ENCODE peak calls at places on chromosomes 6 and 20, in eight cellular contexts. C is ascending aorta, A is transverse colon, X is DND-41, R is fibroblast of lung, O is lower lobe of right lung, D is astrocyte, Z is psoas muscle. K is an unnamed sample.

GRCh38 chr20:23092409-23092756 is 6.3 kb upstream of the CD93 start:
- DNase-seq in C (no peak), A (no peak), X (no peak), O (no peak), D (peak; percentile 24), Z (no peak), R (peak; percentile 43), K (no peak)

GRCh38 chr6:85641916-85642773 is 541 bp downstream of the SYNCRIP start:
- DNase-seq in Z (peak; percentile 63), C (peak; percentile 82), A (peak; percentile 54), D (no peak), R (peak; percentile 55), O (peak; percentile 88), X (peak; percentile 71), K (peak; percentile 50)

GRCh38 chr6:54595844-54596243 is 250.7 kb upstream of the FAM83B start:
- DNase-seq in Z (no peak), X (no peak), O (no peak), R (peak; percentile 11), C (no peak), D (no peak), A (no peak), K (no peak)

GRCh38 chr6:37884548-37884947 is 65.0 kb downstream of the ZFAND3 start:
- DNase-seq in Z (no peak), R (peak; percentile 76), D (peak; percentile 76), O (no peak), A (no peak), C (no peak), X (no peak), K (no peak)

GRCh38 chr6:82248233-82248735 is 740 bp upstream of the IBTK start:
- DNase-seq in C (no peak), O (peak; percentile 64), D (peak; percentile 77), X (peak; percentile 18), R (peak; percentile 81), A (peak; percentile 21), Z (no peak), K (no peak)

GRCh38 chr6:44630125-44631028 is 242.9 kb downstream of the CDC5L start:
- DNase-seq in C (no peak), X (peak; percentile 12), A (peak; percentile 30), O (peak; percentile 56), D (peak; percentile 63), Z (no peak), R (peak; percentile 78), K (peak; percentile 3)

GRCh38 chr20:50848341-50848808 is 53.5 kb downstream of the BCAS4 start:
- DNase-seq in Z (no peak), C (peak; percentile 72), A (peak; percentile 19), D (no peak), X (no peak), O (no peak), R (no peak), K (no peak)

GRCh38 chr20:3751664-3752385 is 15.7 kb downstream of the ADISSP start:
- DNase-seq in C (peak; percentile 83), R (peak; percentile 31), A (peak; percentile 68), O (peak; percentile 82), Z (peak; percentile 53), D (peak; percentile 18), X (no peak), K (no peak)

GRCh38 chr20:47973519-47974233 is 188.4 kb upstream of the SULF2 start:
- DNase-seq in R (peak; percentile 58), D (peak; percentile 40), C (no peak), O (no peak), X (no peak), Z (peak; percentile 45), A (no peak), K (no peak)

GRCh38 chr20:45011108-45011526 is 44.8 kb downstream of the STK4 start:
- DNase-seq in A (peak; percentile 65), R (peak; percentile 84), X (peak; percentile 53), Z (no peak), D (peak; percentile 81), C (peak; percentile 71), O (no peak), K (no peak)

GRCh38 chr20:50834599-50835005 is 39.7 kb downstream of the BCAS4 start:
- DNase-seq in A (no peak), X (no peak), O (no peak), Z (no peak), R (peak; percentile 96), C (no peak), D (peak; percentile 96), K (no peak)

GRCh38 chr6:3739311-3739897 is 12.1 kb downstream of the PXDC1 start:
- DNase-seq in D (no peak), R (no peak), O (no peak), X (no peak), Z (no peak), A (peak; percentile 7), C (peak; percentile 62), K (no peak)

GRCh38 chr6:116371384-116372209 is 850 bp downstream of the DSE start:
- DNase-seq in Z (peak; percentile 85), R (peak; percentile 93), O (peak; percentile 75), A (peak; percentile 64), C (peak; percentile 92), D (peak; percentile 87), X (peak; percentile 37), K (no peak)

GRCh38 chr6:13005994-13006393 is 289.4 kb downstream of the PHACTR1 start:
- DNase-seq in C (no peak), D (no peak), R (no peak), X (no peak), O (no peak), A (no peak), Z (no peak), K (no peak)

GRCh38 chr6:138517635-138518034 is 18.3 kb upstream of the NHSL1 start:
- DNase-seq in R (peak; percentile 27), X (peak; percentile 42), C (no peak), O (peak; percentile 59), Z (no peak), D (no peak), A (peak; percentile 63), K (no peak)

GRCh38 chr6:22471369-22471690 is 98.0 kb upstream of the HDGFL1 start:
- DNase-seq in C (no peak), X (no peak), O (no peak), D (no peak), A (no peak), R (no peak), Z (no peak), K (no peak)
- H3K27ac ChIP-seq in C (no peak overlapping the region), X (no peak overlapping the region), O (peak overlapping the region; percentile 2), D (no peak overlapping the region), A (no peak overlapping the region), R (no peak overlapping the region), Z (peak overlapping the region; percentile 31), K (no peak overlapping the region)

DNA sequence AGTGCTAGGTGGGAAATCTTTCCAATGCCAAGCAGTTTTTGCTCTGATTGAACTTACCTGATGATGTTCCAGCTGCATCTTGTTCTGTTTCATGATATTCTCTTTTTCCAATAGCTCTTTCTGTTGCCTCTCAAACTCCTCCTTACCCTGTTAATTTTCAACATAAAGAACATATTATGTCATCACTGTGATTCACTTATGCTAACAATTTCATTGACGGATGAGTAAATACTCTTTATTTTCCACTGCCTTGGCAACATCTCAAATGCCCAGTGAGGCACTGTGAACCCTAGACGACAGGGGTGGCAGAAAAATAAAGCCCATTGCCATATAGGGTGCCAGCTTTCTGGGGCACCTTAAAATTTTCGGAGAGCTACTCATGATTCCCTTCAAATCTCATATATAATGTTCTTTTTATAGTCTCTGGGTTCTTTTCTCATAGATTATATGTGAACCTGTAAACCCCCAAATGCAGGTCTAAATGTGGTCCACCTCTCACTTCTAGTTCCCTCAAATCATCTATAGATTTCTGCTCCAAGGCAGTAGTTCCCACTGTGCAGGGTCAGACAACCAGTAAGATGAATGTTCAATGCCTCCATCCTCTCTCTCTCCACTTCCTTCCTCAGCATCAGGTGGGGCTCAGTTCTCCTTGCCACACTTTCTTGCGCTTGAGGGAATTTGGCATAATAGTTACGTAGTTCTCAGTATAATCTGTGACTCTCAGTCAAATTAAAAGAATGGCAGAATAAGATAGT is 44.1 kb downstream of the NEDD9 start:
- DNase-seq in Z (no peak), A (no peak), D (no peak), O (no peak), C (no peak), R (no peak), X (no peak), K (no peak)
- H3K27ac ChIP-seq in Z (no peak overlapping the region), A (peak overlapping the region; percentile 70), D (peak overlapping the region; percentile 39), O (no peak overlapping the region), C (peak overlapping the region; percentile 28), R (no peak overlapping the region), X (no peak overlapping the region), K (no peak overlapping the region)

GRCh38 chr20:17062712-17063111 is 164.1 kb upstream of the PCSK2 start:
- DNase-seq in X (no peak), C (no peak), D (no peak), Z (no peak), R (no peak), O (no peak), A (no peak), K (no peak)

GRCh38 chr20:17061721-17062120 is 165.1 kb upstream of the PCSK2 start:
- DNase-seq in R (no peak), X (no peak), C (no peak), O (no peak), A (no peak), Z (no peak), D (no peak), K (no peak)

DNA sequence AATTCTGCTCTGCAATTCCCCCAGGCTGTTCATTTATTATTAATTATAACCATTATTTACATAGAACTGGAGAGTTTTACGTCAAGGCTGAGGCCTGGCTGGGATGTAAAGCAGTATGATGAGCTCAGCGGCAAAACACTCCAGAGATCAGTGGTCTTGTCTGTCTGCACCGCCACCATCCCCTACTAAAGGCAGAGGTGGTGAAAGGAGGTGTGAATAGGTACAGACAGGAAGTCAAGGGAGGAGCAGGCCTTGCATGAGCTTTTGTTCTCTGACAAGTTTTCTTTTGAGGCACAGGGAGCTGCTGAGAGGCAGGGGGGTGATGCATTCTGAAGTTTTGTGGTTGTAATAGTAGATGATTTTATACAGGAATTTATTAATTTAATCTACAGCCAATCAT is 159.9 kb upstream of the PCSK2 start:
- DNase-seq in D (no peak), O (no peak), X (no peak), Z (no peak), A (no peak), R (no peak), C (no peak), K (no peak)
- H3K27ac ChIP-seq in D (no peak overlapping the region), O (no peak overlapping the region), X (no peak overlapping the region), Z (no peak overlapping the region), A (no peak overlapping the region), R (no peak overlapping the region), C (no peak overlapping the region), K (no peak overlapping the region)

GRCh38 chr20:41897708-41898107 is 279.5 kb upstream of the CHD6 start:
- DNase-seq in D (no peak), C (no peak), Z (no peak), A (no peak), R (no peak), O (no peak), X (no peak), K (no peak)
- H3K27ac ChIP-seq in D (no peak overlapping the region), C (no peak overlapping the region), Z (no peak overlapping the region), A (no peak overlapping the region), R (no peak overlapping the region), O (no peak overlapping the region), X (no peak overlapping the region), K (no peak overlapping the region)

DNA sequence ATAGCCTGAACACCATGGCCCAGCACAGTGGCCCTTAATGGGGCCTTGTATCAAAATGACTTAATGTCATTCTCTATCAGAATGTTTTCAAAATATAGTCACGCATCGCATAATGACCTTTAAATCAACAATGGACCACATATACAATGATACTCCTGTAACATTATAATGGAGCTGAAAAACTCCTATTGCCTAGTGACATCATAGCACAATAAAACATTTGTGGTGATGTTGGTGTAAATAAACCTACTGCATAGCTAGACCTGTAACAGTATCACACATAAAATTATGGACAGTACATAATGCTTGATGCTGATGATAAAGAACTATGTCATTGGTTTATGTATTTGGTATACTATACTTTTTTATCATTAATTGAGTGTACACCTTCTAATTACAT is 9.3 kb downstream of the ELOVL5 start:
- DNase-seq in Z (no peak), A (no peak), D (no peak), C (no peak), O (no peak), R (no peak), X (no peak), K (no peak)
- H3K27ac ChIP-seq in Z (no peak overlapping the region), A (no peak overlapping the region), D (no peak overlapping the region), C (no peak overlapping the region), O (no peak overlapping the region), R (no peak overlapping the region), X (no peak overlapping the region), K (no peak overlapping the region)